ENCODE peak calls at places on chromosomes 2 and 18, in eight cellular contexts. W is iris pigment epithelial cell; P is activated gamma-delta T cell treated with Interleukin-2 at 50 U/mL for 16 hours; R is HEK293T; G is stimulated activated CD4-positive, alpha-beta T cell treated with anti-CD3 and anti-CD28 coated beads, Interleukin-15, amount 100 ng/mL, for 24 hours; U is T-cell; O is activated CD8-positive, alpha-beta memory T cell treated with anti-CD3 and anti-CD28 coated beads, Interleukin-2, amount 50 U/mL, for 4 hours; M is stimulated activated CD8-positive, alpha-beta memory T cell treated with anti-CD3 and anti-CD28 coated beads, Interleukin-12 subunit alpha, Interleukin-12 subunit beta, amount 100 ng/mL, for 4 hours. L is an unnamed sample.

GRCh38 chr2:136025057-136025973 is 39.9 kb upstream of the DARS1 start:
- DNase-seq in P (peak), G (peak), O (peak), M (peak), R (peak), W (peak), U (no peak), L (peak)

GRCh38 chr18:54100920-54101319 is 123.5 kb downstream of the MBD2 start:
- DNase-seq in R (no peak), P (no peak), U (no peak), W (peak), M (no peak), G (no peak), O (no peak), L (no peak)

GRCh38 chr2:60882971-60883753 is 1.8 kb downstream of the REL start:
- DNase-seq in O (no peak), W (peak), M (no peak), U (no peak), P (no peak), G (peak), R (no peak), L (no peak)

GRCh38 chr2:9565436-9566153 is 10.0 kb upstream of the ADAM17 start:
- DNase-seq in M (no peak), R (no peak), O (no peak), G (no peak), U (no peak), W (peak), P (no peak), L (no peak)

GRCh38 chr2:97267411-97268074 is 154.6 kb downstream of the ANKRD36 start:
- DNase-seq in O (peak), R (no peak), U (no peak), W (no peak), M (no peak), G (peak), P (no peak), L (no peak)

GRCh38 chr2:168072626-168073303 is 174.6 kb downstream of the STK39 start:
- DNase-seq in M (no peak), U (no peak), P (no peak), W (no peak), G (no peak), R (no peak), O (no peak), L (no peak)

GRCh38 chr2:38035968-38036367 is 40.0 kb downstream of the CYP1B1 start:
- DNase-seq in W (no peak), U (no peak), P (no peak), R (no peak), G (no peak), M (no peak), O (no peak), L (no peak)

GRCh38 chr2:12005886-12006681 is 259.7 kb downstream of the LPIN1 start:
- DNase-seq in P (peak), G (peak), M (peak), W (no peak), R (no peak), O (peak), U (peak), L (no peak)

GRCh38 chr2:143426296-143426695 is 297.1 kb downstream of the ARHGAP15 start:
- DNase-seq in O (no peak), U (no peak), P (no peak), W (peak), M (no peak), R (no peak), G (no peak), L (no peak)

GRCh38 chr2:153858250-153858649 is 13.5 kb upstream of the GALNT13 start:
- DNase-seq in R (no peak), O (no peak), U (no peak), W (no peak), M (no peak), P (no peak), G (no peak), L (no peak)

GRCh38 chr2:172253190-172254052 is 150.7 kb upstream of the DLX2 start:
- DNase-seq in M (peak), W (peak), G (peak), U (no peak), O (peak), P (peak), R (no peak), L (no peak)

L was measured in HuH-7.